ENCODE peak calls at places on chromosomes 6 and 20, in five cellular contexts. One of them, this sample, is unnamed.

GRCh38 chr6:45812937-45813336 is 202.7 kb downstream of the CLIC5 start:
- DNase-seq in BJ: no peak
- DNase-seq in body of pancreas: no peak
- DNase-seq in activated CD4-positive, alpha-beta T cell treated with anti-CD3 and anti-CD28 coated beads for 1 hour: no peak
- DNase-seq in psoas muscle: no peak
- DNase-seq in this sample: no peak

GRCh38 chr6:41159415-41160082 is 3.4 kb downstream of the TREM2 start:
- DNase-seq in BJ: no peak
- DNase-seq in activated CD4-positive, alpha-beta T cell treated with anti-CD3 and anti-CD28 coated beads for 1 hour: no peak
- DNase-seq in body of pancreas: no peak
- DNase-seq in psoas muscle: no peak
- DNase-seq in this sample: no peak

GRCh38 chr6:70998148-70998547 is 41.3 kb upstream of the B3GAT2 start:
- DNase-seq in BJ: no peak
- DNase-seq in body of pancreas: no peak
- DNase-seq in psoas muscle: no peak
- DNase-seq in activated CD4-positive, alpha-beta T cell treated with anti-CD3 and anti-CD28 coated beads for 1 hour: no peak
- DNase-seq in this sample: no peak

GRCh38 chr20:7362601-7363000 is 577.7 kb downstream of the HAO1 start:
- DNase-seq in BJ: no peak
- DNase-seq in body of pancreas: no peak
- DNase-seq in psoas muscle: no peak
- DNase-seq in activated CD4-positive, alpha-beta T cell treated with anti-CD3 and anti-CD28 coated beads for 1 hour: no peak
- DNase-seq in this sample: no peak

GRCh38 chr20:60224914-60225313 is 266.7 kb downstream of the CDH26 start:
- DNase-seq in psoas muscle: no peak
- DNase-seq in activated CD4-positive, alpha-beta T cell treated with anti-CD3 and anti-CD28 coated beads for 1 hour: no peak
- DNase-seq in body of pancreas: no peak
- DNase-seq in BJ: no peak
- DNase-seq in this sample: no peak

GRCh38 chr6:143406673-143407072 is 43.8 kb downstream of the ADAT2 start:
- DNase-seq in psoas muscle: no peak
- DNase-seq in activated CD4-positive, alpha-beta T cell treated with anti-CD3 and anti-CD28 coated beads for 1 hour: no peak
- DNase-seq in BJ: no peak
- DNase-seq in body of pancreas: no peak
- DNase-seq in this sample: no peak

GRCh38 chr20:45407067-45407745 is 883 bp upstream of the DBNDD2 start:
- DNase-seq in activated CD4-positive, alpha-beta T cell treated with anti-CD3 and anti-CD28 coated beads for 1 hour: no peak
- DNase-seq in BJ: no peak
- DNase-seq in body of pancreas: peak; percentile 35
- DNase-seq in psoas muscle: peak; percentile 61
- DNase-seq in this sample: peak; percentile 69

GRCh38 chr20:16292227-16292626 is 281.0 kb downstream of the KIF16B start:
- DNase-seq in activated CD4-positive, alpha-beta T cell treated with anti-CD3 and anti-CD28 coated beads for 1 hour: no peak
- DNase-seq in BJ: no peak
- DNase-seq in body of pancreas: no peak
- DNase-seq in psoas muscle: no peak
- DNase-seq in this sample: no peak

GRCh38 chr6:11143394-11144371 is 32.2 kb upstream of the ERVFRD-1 start:
- DNase-seq in body of pancreas: peak; percentile 29
- DNase-seq in BJ: peak; percentile 43
- DNase-seq in activated CD4-positive, alpha-beta T cell treated with anti-CD3 and anti-CD28 coated beads for 1 hour: no peak
- DNase-seq in psoas muscle: peak; percentile 75
- DNase-seq in this sample: peak; percentile 85

GRCh38 chr6:6713660-6714446 is 125.3 kb downstream of the LY86 start:
- DNase-seq in activated CD4-positive, alpha-beta T cell treated with anti-CD3 and anti-CD28 coated beads for 1 hour: no peak
- DNase-seq in body of pancreas: no peak
- DNase-seq in psoas muscle: peak; percentile 39
- DNase-seq in BJ: no peak
- DNase-seq in this sample: peak; percentile 51

GRCh38 chr6:119351005-119351394 is 1.4 kb upstream of the MAN1A1 start:
- DNase-seq in body of pancreas: no peak
- DNase-seq in activated CD4-positive, alpha-beta T cell treated with anti-CD3 and anti-CD28 coated beads for 1 hour: no peak
- DNase-seq in psoas muscle: no peak
- DNase-seq in BJ: no peak
- DNase-seq in this sample: no peak

GRCh38 chr20:62049342-62050165 is 16.1 kb downstream of the TAF4 start:
- DNase-seq in activated CD4-positive, alpha-beta T cell treated with anti-CD3 and anti-CD28 coated beads for 1 hour: no peak
- DNase-seq in body of pancreas: no peak
- DNase-seq in BJ: no peak
- DNase-seq in psoas muscle: no peak
- DNase-seq in this sample: no peak

GRCh38 chr6:109523478-109523877 is 40.5 kb upstream of the ZBTB24 start:
- DNase-seq in BJ: no peak
- DNase-seq in activated CD4-positive, alpha-beta T cell treated with anti-CD3 and anti-CD28 coated beads for 1 hour: no peak
- DNase-seq in body of pancreas: no peak
- DNase-seq in psoas muscle: no peak
- DNase-seq in this sample: no peak

GRCh38 chr6:158457616-158458278 is 102.1 kb upstream of the TMEM181 start:
- DNase-seq in activated CD4-positive, alpha-beta T cell treated with anti-CD3 and anti-CD28 coated beads for 1 hour: no peak
- DNase-seq in BJ: no peak
- DNase-seq in body of pancreas: no peak
- DNase-seq in psoas muscle: no peak
- DNase-seq in this sample: no peak

GRCh38 chr6:35046862-35047261 is 94.3 kb downstream of the TCP11 start:
- DNase-seq in body of pancreas: no peak
- DNase-seq in activated CD4-positive, alpha-beta T cell treated with anti-CD3 and anti-CD28 coated beads for 1 hour: no peak
- DNase-seq in psoas muscle: no peak
- DNase-seq in BJ: no peak
- DNase-seq in this sample: no peak

GRCh38 chr6:124885171-124885570 is 77.1 kb upstream of the RNF217 start:
- DNase-seq in BJ: no peak
- DNase-seq in activated CD4-positive, alpha-beta T cell treated with anti-CD3 and anti-CD28 coated beads for 1 hour: no peak
- DNase-seq in body of pancreas: no peak
- DNase-seq in psoas muscle: no peak
- DNase-seq in this sample: no peak

GRCh38 chr20:50305636-50306477 is 115.2 kb downstream of the CEBPB start:
- DNase-seq in BJ: peak; percentile 61
- DNase-seq in psoas muscle: peak; percentile 64
- DNase-seq in body of pancreas: peak; percentile 37
- DNase-seq in activated CD4-positive, alpha-beta T cell treated with anti-CD3 and anti-CD28 coated beads for 1 hour: no peak
- DNase-seq in this sample: peak; percentile 76

GRCh38 chr20:14374191-14374590 is 36.8 kb upstream of the FLRT3 start:
- DNase-seq in activated CD4-positive, alpha-beta T cell treated with anti-CD3 and anti-CD28 coated beads for 1 hour: no peak
- DNase-seq in psoas muscle: no peak
- DNase-seq in BJ: no peak
- DNase-seq in body of pancreas: no peak
- DNase-seq in this sample: no peak

GRCh38 chr6:36731622-36732310 is 34.1 kb downstream of the RAB44 start:
- DNase-seq in body of pancreas: no peak
- DNase-seq in psoas muscle: no peak
- DNase-seq in activated CD4-positive, alpha-beta T cell treated with anti-CD3 and anti-CD28 coated beads for 1 hour: no peak
- DNase-seq in BJ: no peak
- DNase-seq in this sample: peak; percentile 21

GRCh38 chr6:100307561-100307960 is 157.2 kb downstream of the SIM1 start:
- DNase-seq in psoas muscle: no peak
- DNase-seq in body of pancreas: no peak
- DNase-seq in BJ: no peak
- DNase-seq in activated CD4-positive, alpha-beta T cell treated with anti-CD3 and anti-CD28 coated beads for 1 hour: no peak
- DNase-seq in this sample: no peak

GRCh38 chr20:537983-538382 is 5.6 kb downstream of the CSNK2A1 start:
- DNase-seq in BJ: no peak
- DNase-seq in body of pancreas: no peak
- DNase-seq in psoas muscle: no peak
- DNase-seq in activated CD4-positive, alpha-beta T cell treated with anti-CD3 and anti-CD28 coated beads for 1 hour: no peak
- DNase-seq in this sample: no peak

GRCh38 chr6:108666656-108667260 is 106.0 kb downstream of the FOXO3 start:
- DNase-seq in psoas muscle: no peak
- DNase-seq in BJ: no peak
- DNase-seq in activated CD4-positive, alpha-beta T cell treated with anti-CD3 and anti-CD28 coated beads for 1 hour: no peak
- DNase-seq in body of pancreas: no peak
- DNase-seq in this sample: no peak

GRCh38 chr6:129895692-129896091 is 34.6 kb upstream of the TMEM244 start:
- DNase-seq in BJ: no peak
- DNase-seq in activated CD4-positive, alpha-beta T cell treated with anti-CD3 and anti-CD28 coated beads for 1 hour: no peak
- DNase-seq in body of pancreas: no peak
- DNase-seq in psoas muscle: no peak
- DNase-seq in this sample: no peak

GRCh38 chr20:17795449-17796095 is 95.8 kb downstream of the BANF2 start:
- DNase-seq in body of pancreas: no peak
- DNase-seq in activated CD4-positive, alpha-beta T cell treated with anti-CD3 and anti-CD28 coated beads for 1 hour: no peak
- DNase-seq in BJ: no peak
- DNase-seq in psoas muscle: no peak
- DNase-seq in this sample: no peak

GRCh38 chr6:167093922-167094432 is 28.9 kb upstream of the CCR6 start:
- DNase-seq in activated CD4-positive, alpha-beta T cell treated with anti-CD3 and anti-CD28 coated beads for 1 hour: peak; percentile 50
- DNase-seq in BJ: no peak
- DNase-seq in psoas muscle: no peak
- DNase-seq in body of pancreas: no peak
- DNase-seq in this sample: no peak